ENCODE peak calls at places on chromosomes 1 and 21, in six cellular contexts. P is GM23248; K is PC-3; M is left colon; B is GM10248; I is effector memory CD4-positive, alpha-beta T cell. W is an unnamed sample.

GRCh38 chr1:201503397-201504176 is 3.3 kb downstream of the CSRP1 start:
- DNase-seq in P (peak), K (peak), M (no peak), B (no peak), I (no peak), W (peak)

GRCh38 chr1:183711691-183712401 is 58.7 kb upstream of the APOBEC4 start:
- DNase-seq in P (peak), K (no peak), M (no peak), B (no peak), I (no peak), W (peak)

GRCh38 chr1:86774305-86775304 is 70.2 kb downstream of the SH3GLB1 start:
- DNase-seq in P (peak), K (peak), M (no peak), B (peak), I (no peak), W (peak)

GRCh38 chr1:30342535-30343141 is 380.7 kb downstream of the MATN1 start:
- DNase-seq in P (no peak), K (no peak), M (no peak), B (no peak), I (no peak), W (no peak)

GRCh38 chr1:14783592-14783886 is 185.1 kb downstream of the KAZN start:
- DNase-seq in P (no peak), K (no peak), M (no peak), B (no peak), I (no peak), W (no peak)

GRCh38 chr1:106678661-106679060 is 377.8 kb upstream of the PRMT6 start:
- DNase-seq in P (peak), K (peak), M (no peak), B (no peak), I (no peak), W (peak)

GRCh38 chr1:91582431-91582921 is 81.8 kb downstream of the CDC7 start:
- DNase-seq in P (peak), K (peak), M (no peak), B (no peak), I (no peak), W (peak)

GRCh38 chr1:39955547-39956539 is 898 bp downstream of the MFSD2A start:
- DNase-seq in P (peak), K (peak), M (peak), B (peak), I (peak), W (peak)

GRCh38 chr1:222382171-222382570 is 165.7 kb downstream of the HHIPL2 start:
- DNase-seq in P (no peak), K (no peak), M (no peak), B (no peak), I (no peak), W (peak)

GRCh38 chr1:203320546-203321272 is 15.4 kb downstream of the BTG2 start:
- DNase-seq in P (peak), K (no peak), M (peak), B (peak), I (peak), W (peak)

GRCh38 chr1:175188936-175189335 is 3.6 kb downstream of the KIAA0040 start:
- DNase-seq in P (no peak), K (no peak), M (peak), B (peak), I (peak), W (no peak)

GRCh38 chr21:46371204-46372013 is 47.5 kb downstream of the PCNT start:
- DNase-seq in P (no peak), K (no peak), M (no peak), B (no peak), I (no peak), W (no peak)

GRCh38 chr1:12438349-12438924 is 179.6 kb downstream of the DHRS3 start:
- DNase-seq in P (peak), K (peak), M (no peak), B (peak), I (no peak), W (no peak)

GRCh38 chr1:91402023-91402422 is 2.6 kb downstream of the HFM1 start:
- DNase-seq in P (peak), K (peak), M (no peak), B (no peak), I (no peak), W (peak)

GRCh38 chr1:17669866-17670451 is 85.2 kb upstream of the ACTL8 start:
- DNase-seq in P (no peak), K (no peak), M (no peak), B (no peak), I (no peak), W (no peak)

GRCh38 chr1:29703596-29703995 is 467.3 kb downstream of the PTPRU start:
- DNase-seq in P (peak), K (peak), M (peak), B (peak), I (no peak), W (peak)

GRCh38 chr1:42037586-42037985 is 115.6 kb upstream of the GUCA2B start:
- DNase-seq in P (no peak), K (no peak), M (no peak), B (no peak), I (no peak), W (no peak)

GRCh38 chr1:230867119-230867902 is 1.0 kb downstream of the C1orf198 start:
- DNase-seq in P (peak), K (peak), M (no peak), B (no peak), I (no peak), W (peak)

GRCh38 chr1:40862008-40862863 is at the start of gene CITED4:
- DNase-seq in P (peak), K (peak), M (peak), B (peak), I (peak), W (peak)

GRCh38 chr1:25643962-25644361 is 27.4 kb downstream of the MAN1C1 start:
- DNase-seq in P (no peak), K (no peak), M (no peak), B (no peak), I (no peak), W (no peak)

GRCh38 chr21:27329255-27329851 is 362.5 kb upstream of the ADAMTS5 start:
- DNase-seq in P (no peak), K (peak), M (no peak), B (no peak), I (no peak), W (peak)